ENCODE peak calls at places on chromosome 6, in nine cellular contexts. One of them, this sample, is unnamed.

GRCh38 chr6:170290306-170291128 is at the start of gene DLL1:
- DNase-seq in HEK293T: peak
- DNase-seq in midbrain: peak
- DNase-seq in left cardiac atrium: peak
- DNase-seq in progenitor cell of endocrine pancreas: peak
- DNase-seq in NCI-H2107: no peak
- DNase-seq in AG08395: peak
- DNase-seq in GM10248: peak
- DNase-seq in Caki2: peak
- DNase-seq in this sample: no peak

GRCh38 chr6:90790696-90791095 is 203.8 kb upstream of the MAP3K7 start:
- DNase-seq in GM10248: no peak
- DNase-seq in HEK293T: no peak
- DNase-seq in midbrain: no peak
- DNase-seq in left cardiac atrium: no peak
- DNase-seq in progenitor cell of endocrine pancreas: no peak
- DNase-seq in AG08395: peak
- DNase-seq in NCI-H2107: no peak
- DNase-seq in Caki2: no peak
- DNase-seq in this sample: no peak

GRCh38 chr6:158879180-158879579 is 60.0 kb upstream of the EZR start:
- DNase-seq in midbrain: no peak
- DNase-seq in HEK293T: no peak
- DNase-seq in AG08395: no peak
- DNase-seq in left cardiac atrium: no peak
- DNase-seq in NCI-H2107: no peak
- DNase-seq in GM10248: no peak
- DNase-seq in Caki2: no peak
- DNase-seq in progenitor cell of endocrine pancreas: no peak
- DNase-seq in this sample: no peak

GRCh38 chr6:158408552-158409130 is 96.4 kb downstream of the TULP4 start:
- DNase-seq in progenitor cell of endocrine pancreas: no peak
- DNase-seq in midbrain: peak
- DNase-seq in NCI-H2107: no peak
- DNase-seq in GM10248: no peak
- DNase-seq in Caki2: no peak
- DNase-seq in AG08395: peak
- DNase-seq in left cardiac atrium: peak
- DNase-seq in HEK293T: no peak
- DNase-seq in this sample: no peak

GRCh38 chr6:10655508-10656055 is 38.8 kb downstream of the C6orf52 start:
- DNase-seq in progenitor cell of endocrine pancreas: no peak
- DNase-seq in midbrain: no peak
- DNase-seq in Caki2: no peak
- DNase-seq in AG08395: no peak
- DNase-seq in GM10248: peak
- DNase-seq in HEK293T: no peak
- DNase-seq in left cardiac atrium: no peak
- DNase-seq in NCI-H2107: no peak
- DNase-seq in this sample: no peak

GRCh38 chr6:37052027-37052628 is 46.7 kb downstream of the FGD2 start:
- DNase-seq in midbrain: no peak
- DNase-seq in NCI-H2107: no peak
- DNase-seq in Caki2: peak
- DNase-seq in GM10248: no peak
- DNase-seq in progenitor cell of endocrine pancreas: no peak
- DNase-seq in left cardiac atrium: no peak
- DNase-seq in HEK293T: no peak
- DNase-seq in AG08395: no peak
- DNase-seq in this sample: no peak

GRCh38 chr6:52123234-52123633 is 35.8 kb upstream of the PKHD1 start:
- DNase-seq in HEK293T: no peak
- DNase-seq in AG08395: no peak
- DNase-seq in left cardiac atrium: no peak
- DNase-seq in GM10248: no peak
- DNase-seq in NCI-H2107: no peak
- DNase-seq in midbrain: no peak
- DNase-seq in progenitor cell of endocrine pancreas: no peak
- DNase-seq in Caki2: no peak
- DNase-seq in this sample: no peak

GRCh38 chr6:52514514-52514913 is 62.3 kb downstream of the TRAM2 start:
- DNase-seq in left cardiac atrium: peak
- DNase-seq in GM10248: no peak
- DNase-seq in midbrain: no peak
- DNase-seq in AG08395: peak
- DNase-seq in Caki2: peak
- DNase-seq in HEK293T: no peak
- DNase-seq in NCI-H2107: no peak
- DNase-seq in progenitor cell of endocrine pancreas: no peak
- DNase-seq in this sample: no peak

GRCh38 chr6:16704706-16705402 is 56.4 kb downstream of the ATXN1 start:
- DNase-seq in left cardiac atrium: no peak
- DNase-seq in GM10248: no peak
- DNase-seq in NCI-H2107: no peak
- DNase-seq in midbrain: no peak
- DNase-seq in Caki2: no peak
- DNase-seq in AG08395: no peak
- DNase-seq in progenitor cell of endocrine pancreas: no peak
- DNase-seq in HEK293T: no peak
- DNase-seq in this sample: no peak